ENCODE peak calls at places on chromosomes 1 and 21, in seven cellular contexts. S, O, N, P, T, W and C are unnamed samples.

GRCh38 chr1:23169219-23169575 is 541 bp upstream of the LUZP1 start:
- DNase-seq in W (no peak), O (no peak), N (no peak), P (no peak), S (no peak), T (no peak), C (no peak)

GRCh38 chr1:192954705-192955265 is 104.4 kb downstream of the UCHL5 start:
- DNase-seq in P (peak), N (no peak), S (no peak), W (no peak), O (no peak), T (no peak), C (peak)

GRCh38 chr1:188295157-188295556 is 1466.4 kb downstream of the PLA2G4A start:
- DNase-seq in O (no peak), W (no peak), T (no peak), P (no peak), S (no peak), N (no peak), C (no peak)

GRCh38 chr1:10771789-10772188 is 24.7 kb downstream of the CASZ1 start:
- DNase-seq in O (no peak), T (no peak), N (no peak), W (no peak), P (no peak), S (no peak), C (no peak)

GRCh38 chr1:164223378-164223777 is 335.6 kb upstream of the PBX1 start:
- DNase-seq in P (no peak), O (no peak), S (peak), T (no peak), W (no peak), N (no peak), C (no peak)

GRCh38 chr21:29098156-29098555 is 24.7 kb upstream of the CCT8 start:
- DNase-seq in S (no peak), T (no peak), P (no peak), O (no peak), N (no peak), W (no peak), C (no peak)

GRCh38 chr1:14613915-14614314 is 15.4 kb downstream of the KAZN start:
- DNase-seq in T (no peak), O (no peak), W (no peak), P (no peak), N (no peak), S (no peak), C (no peak)

GRCh38 chr1:165369255-165369848 is 12.8 kb upstream of the LMX1A start:
- DNase-seq in P (peak), S (peak), N (no peak), W (peak), O (no peak), T (peak), C (no peak)

GRCh38 chr1:94416901-94417701 is 1.1 kb upstream of the ABCD3 start:
- DNase-seq in S (no peak), T (no peak), O (peak), P (peak), N (no peak), W (peak), C (no peak)

GRCh38 chr1:105004515-105004914 is 1254.8 kb downstream of the AMY1C start:
- DNase-seq in P (no peak), W (no peak), S (no peak), O (no peak), T (no peak), N (no peak), C (no peak)